ENCODE peak calls at places on chromosomes 16 and 17, in nine cellular contexts. U is esophagus squamous epithelium, A is lower leg skin, X is breast epithelium, C is tibial nerve, Q is adrenal gland, J is suprapubic skin, H is heart left ventricle, E is body of pancreas. R is an unnamed sample.

GRCh38 chr17:491086-492014 is 138.7 kb upstream of the RPH3AL start:
- DNase-seq in X (no peak), E (peak), H (peak), J (peak), C (no peak), Q (peak), U (no peak), A (no peak), R (peak)

GRCh38 chr16:82111944-82112343 is 58.1 kb downstream of the MPHOSPH6 start:
- DNase-seq in Q (no peak), J (no peak), C (no peak), E (no peak), A (no peak), U (no peak), X (no peak), H (no peak), R (no peak)

GRCh38 chr16:23959069-23959800 is 123.5 kb downstream of the PRKCB start:
- DNase-seq in Q (no peak), X (no peak), E (no peak), A (no peak), H (no peak), C (no peak), U (no peak), J (no peak), R (no peak)

GRCh38 chr17:58840820-58841612 is 85.4 kb downstream of the PPM1E start:
- DNase-seq in X (no peak), H (no peak), A (no peak), E (no peak), C (no peak), U (no peak), J (no peak), Q (no peak), R (no peak)

GRCh38 chr17:6105608-6106007 is 35.4 kb downstream of the WSCD1 start:
- DNase-seq in X (no peak), Q (no peak), C (no peak), U (no peak), J (no peak), A (no peak), H (no peak), E (no peak), R (no peak)

GRCh38 chr16:1197237-1197866 is 27.7 kb downstream of the TPSG1 start:
- DNase-seq in J (no peak), X (no peak), C (no peak), Q (no peak), U (no peak), E (no peak), A (no peak), H (no peak), R (peak)

GRCh38 chr16:81707411-81708321 is 71.4 kb upstream of the PLCG2 start:
- DNase-seq in E (peak), U (no peak), C (no peak), H (no peak), X (no peak), A (no peak), Q (peak), J (no peak), R (peak)

GRCh38 chr17:16352303-16352837 is 899 bp downstream of the CENPV start:
- DNase-seq in X (no peak), J (no peak), Q (peak), A (no peak), U (no peak), C (no peak), H (no peak), E (peak), R (peak)

GRCh38 chr17:65143899-65144590 is 6.9 kb downstream of the RGS9 start:
- DNase-seq in Q (no peak), J (no peak), A (no peak), U (no peak), E (no peak), H (no peak), C (no peak), X (no peak), R (no peak)
- TF ChIP-seq POLR2A in Q (no peak), J (no peak), A (no peak), U (no peak), E (no peak), H (no peak), C (no peak), X (no peak), R (no peak)

GRCh38 chr16:8846401-8846932 is 22.3 kb downstream of the CARHSP1 start:
- DNase-seq in C (no peak), A (no peak), H (no peak), X (no peak), Q (no peak), U (no peak), J (no peak), E (no peak), R (no peak)
- TF ChIP-seq POLR2A in C (no peak), A (no peak), H (no peak), X (no peak), Q (no peak), U (no peak), J (no peak), E (no peak), R (no peak)

DNA sequence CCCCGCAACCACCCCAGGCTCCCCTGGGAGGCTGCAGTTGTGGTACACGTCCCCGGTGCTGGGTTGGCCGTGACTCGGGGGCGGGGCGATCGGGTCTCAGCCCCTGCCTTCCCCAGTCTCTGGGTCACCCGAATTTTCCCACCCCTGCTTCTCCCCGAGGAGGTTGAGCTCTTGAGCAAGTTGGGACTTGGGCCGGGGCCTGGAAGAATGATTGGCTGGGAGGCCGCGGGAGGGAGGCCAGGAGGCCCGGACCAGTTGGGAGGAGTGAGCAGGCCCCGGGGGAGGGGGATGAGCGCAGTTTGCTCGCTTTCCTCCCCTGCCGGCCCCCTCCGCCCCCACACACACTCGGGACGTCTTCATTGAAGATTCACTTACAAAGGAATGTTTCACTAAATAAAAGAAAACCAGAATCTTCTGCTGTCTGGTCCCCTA is 4.5 kb upstream of the HEXIM1 start:
- DNase-seq in X (peak), J (peak), A (peak), U (no peak), E (peak), H (peak), Q (peak), C (peak), R (peak)
- TF ChIP-seq POLR2A in X (no peak), J (no peak), A (no peak), U (peak), E (peak), H (no peak), Q (peak), C (peak), R (no peak)

DNA sequence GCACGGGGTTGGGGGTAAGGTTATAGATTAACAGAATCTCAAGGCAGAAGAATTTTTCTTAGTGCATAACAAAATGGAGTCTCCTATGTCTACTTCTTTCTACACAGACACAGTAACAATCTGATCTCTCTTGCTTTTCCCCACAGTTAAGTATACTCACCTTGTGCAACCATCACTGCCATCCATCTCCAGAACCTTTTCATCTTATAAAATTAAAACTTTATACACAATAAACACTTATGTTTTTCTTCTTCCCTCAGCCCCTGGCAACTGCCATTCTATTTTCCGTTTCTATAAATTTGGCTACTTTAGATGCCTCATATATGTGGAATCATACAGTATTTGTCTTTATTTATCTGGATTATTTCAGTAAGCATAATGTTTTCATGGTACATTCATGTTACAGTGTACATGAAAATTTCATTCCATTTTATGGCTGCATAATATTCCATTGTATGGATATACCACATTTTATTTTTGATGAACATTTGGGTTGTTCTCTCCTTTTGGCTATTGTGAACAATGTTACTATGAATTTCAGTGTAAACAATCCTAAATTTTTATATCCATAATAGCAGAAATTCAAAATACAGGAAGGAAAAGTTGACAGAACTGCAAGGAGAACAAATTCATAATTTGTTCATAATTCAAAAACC is 25.7 kb upstream of the FA2H start:
- DNase-seq in U (no peak), Q (no peak), A (no peak), C (no peak), E (no peak), X (no peak), H (no peak), J (no peak), R (no peak)
- TF ChIP-seq POLR2A in U (no peak), Q (no peak), A (no peak), C (no peak), E (no peak), X (no peak), H (no peak), J (no peak), R (no peak)